ENCODE peak calls at places on chromosomes 13 and 19, in nine cellular contexts. Q is T follicular helper cell; M is Daoy; V is heart right ventricle; G is stimulated activated CD8-positive, alpha-beta memory T cell treated with anti-CD3 and anti-CD28 coated beads, Interleukin-4, amount 100 ng/mL, for 1 hour; W is cardiac muscle cell; H is heart left ventricle; I is HS-27A; O is gastrocnemius medialis. L is an unnamed sample.

GRCh38 chr13:54591540-54591939 is 1562.9 kb downstream of the OLFM4 start:
- DNase-seq in H (no peak), Q (no peak), I (no peak), W (no peak), M (no peak), G (no peak), O (no peak), V (no peak), L (no peak)

GRCh38 chr13:27523345-27524073 is 73.1 kb upstream of the MTIF3 start:
- DNase-seq in G (no peak), H (no peak), M (no peak), I (no peak), Q (no peak), W (no peak), O (no peak), V (peak), L (no peak)

GRCh38 chr13:20053016-20053415 is 94.5 kb downstream of the ZMYM2 start:
- DNase-seq in O (no peak), I (no peak), M (no peak), W (peak), G (no peak), V (peak), H (no peak), Q (no peak), L (no peak)

GRCh38 chr13:20363162-20363561 is 131.0 kb upstream of the GJB6 start:
- DNase-seq in G (no peak), V (no peak), M (no peak), H (peak), I (no peak), Q (no peak), O (no peak), W (no peak), L (no peak)

GRCh38 chr13:76350399-76350798 is 535.8 kb downstream of the KCTD12 start:
- DNase-seq in V (no peak), M (no peak), W (no peak), O (no peak), I (no peak), H (no peak), Q (no peak), G (no peak), L (no peak)

GRCh38 chr19:49073514-49074378 is 1.2 kb upstream of the KCNA7 start:
- DNase-seq in G (no peak), W (peak), O (peak), M (peak), H (no peak), I (no peak), V (no peak), Q (no peak), L (no peak)

GRCh38 chr13:98629055-98629454 is 52.1 kb upstream of the STK24 start:
- DNase-seq in Q (no peak), G (no peak), M (no peak), I (no peak), O (no peak), W (no peak), H (no peak), V (no peak), L (no peak)

GRCh38 chr19:33916792-33917191 is 120.1 kb downstream of the KCTD15 start:
- DNase-seq in I (no peak), M (no peak), G (no peak), H (no peak), Q (no peak), O (no peak), V (no peak), W (no peak), L (no peak)

GRCh38 chr19:55675661-55676354 is 782 bp downstream of the EPN1 start:
- DNase-seq in W (no peak), O (no peak), H (no peak), V (no peak), M (no peak), I (no peak), G (no peak), Q (no peak), L (no peak)

GRCh38 chr19:19074172-19074905 is 10.5 kb downstream of the SLC25A42 start:
- DNase-seq in H (no peak), G (no peak), M (no peak), O (no peak), I (no peak), Q (no peak), W (no peak), V (no peak), L (no peak)

GRCh38 chr19:39479916-39480315 is 722 bp upstream of the TIMM50 start:
- DNase-seq in H (no peak), Q (no peak), W (no peak), I (no peak), O (no peak), M (no peak), V (no peak), G (no peak), L (no peak)

GRCh38 chr13:30340367-30341184 is 33.2 kb upstream of the KATNAL1 start:
- DNase-seq in H (peak), Q (no peak), G (no peak), M (peak), O (peak), I (no peak), V (peak), W (peak), L (no peak)

GRCh38 chr13:87058786-87059329 is 612.3 kb upstream of the SLITRK5 start:
- DNase-seq in M (no peak), H (no peak), W (no peak), O (no peak), G (no peak), Q (no peak), I (no peak), V (no peak), L (no peak)

GRCh38 chr19:33257828-33258227 is 32.2 kb upstream of the SLC7A10 start:
- DNase-seq in M (no peak), G (no peak), V (no peak), Q (no peak), W (no peak), I (no peak), O (no peak), H (no peak), L (no peak)

GRCh38 chr19:44111910-44112463 is 1.2 kb upstream of the ZNF225 start:
- DNase-seq in O (no peak), I (no peak), G (no peak), V (no peak), M (peak), Q (no peak), H (no peak), W (peak), L (no peak)

GRCh38 chr19:38277549-38277948 is 13.2 kb downstream of the SPINT2 start:
- DNase-seq in V (no peak), H (no peak), Q (no peak), M (no peak), I (no peak), O (no peak), G (no peak), W (no peak), L (no peak)

GRCh38 chr19:1400281-1401137 is 833 bp downstream of the GAMT start:
- DNase-seq in V (peak), Q (no peak), W (peak), H (peak), M (no peak), O (peak), I (no peak), G (no peak), L (peak)

GRCh38 chr13:67775359-67775758 is 545.2 kb upstream of the PCDH9 start:
- DNase-seq in V (no peak), H (no peak), Q (no peak), O (no peak), M (no peak), W (no peak), I (no peak), G (no peak), L (no peak)

GRCh38 chr13:95948646-95949045 is 104.6 kb downstream of the UGGT2 start:
- DNase-seq in Q (no peak), M (peak), V (no peak), I (no peak), W (no peak), G (no peak), H (no peak), O (no peak), L (no peak)

GRCh38 chr19:55544776-55545439 is 435 bp downstream of the SBK3 start:
- DNase-seq in O (no peak), W (no peak), Q (no peak), G (no peak), I (no peak), H (peak), M (no peak), V (no peak), L (no peak)

GRCh38 chr13:26678796-26679195 is 81.8 kb downstream of the GPR12 start:
- DNase-seq in V (no peak), Q (no peak), W (no peak), I (no peak), O (no peak), G (no peak), M (no peak), H (no peak), L (no peak)

GRCh38 chr13:40190656-40191100 is 475.8 kb downstream of the FOXO1 start:
- DNase-seq in V (no peak), M (peak), Q (peak), W (peak), O (no peak), G (peak), I (no peak), H (no peak), L (no peak)

GRCh38 chr13:27171244-27171829 is at the start of gene USP12:
- DNase-seq in Q (peak), M (peak), I (no peak), G (no peak), O (no peak), W (peak), H (peak), V (peak), L (peak)

L was measured in right lobe of liver.